ENCODE peak calls at places on chromosomes 12 and 14, in eight cellular contexts. M is osteocyte, N is activated T-helper 1 cell treated with Interleukin-2 at 50 U/mL for 16 hours, U is IMR-90, W is mammary epithelial cell, Y is Ammon's horn, F is endothelial cell, P is EH. X is an unnamed sample.

GRCh38 chr14:73723799-73724621 is 9.8 kb upstream of the PNMA1 start:
- DNase-seq in P (peak; percentile 99), M (peak; percentile 95), F (no peak), U (peak; percentile 97), N (no peak), Y (peak; percentile 39), W (peak; percentile 82), X (no peak)

GRCh38 chr14:104395276-104395675 is 184.3 kb upstream of the C14orf180 start:
- DNase-seq in M (no peak), N (no peak), Y (no peak), P (no peak), W (no peak), U (no peak), F (no peak), X (no peak)

GRCh38 chr12:109766251-109766778 is 52.7 kb downstream of the FAM222A start:
- DNase-seq in M (peak; percentile 60), N (no peak), W (no peak), U (no peak), Y (no peak), P (no peak), F (no peak), X (no peak)

GRCh38 chr14:99698642-99699041 is 14.5 kb downstream of the CYP46A1 start:
- DNase-seq in P (no peak), Y (no peak), N (no peak), M (peak; percentile 53), F (no peak), W (no peak), U (no peak), X (no peak)

GRCh38 chr12:109731806-109732205 is 18.2 kb downstream of the FAM222A start:
- DNase-seq in N (no peak), U (no peak), W (no peak), P (no peak), M (no peak), Y (no peak), F (no peak), X (no peak)

GRCh38 chr12:32549675-32550079 is 129.4 kb upstream of the DNM1L start:
- DNase-seq in M (no peak), W (no peak), U (peak; percentile 61), P (peak; percentile 94), N (no peak), F (no peak), Y (peak; percentile 70), X (no peak)

GRCh38 chr14:100979780-100980179 is 76.3 kb upstream of the RTL1 start:
- DNase-seq in Y (no peak), P (peak; percentile 80), F (no peak), U (peak; percentile 93), W (peak; percentile 75), M (no peak), N (no peak), X (no peak)

GRCh38 chr12:1852076-1852475 is 31.7 kb downstream of the LRTM2 start:
- DNase-seq in P (no peak), N (no peak), Y (no peak), W (no peak), U (no peak), M (no peak), F (no peak), X (no peak)

GRCh38 chr12:13100882-13101769 is 2.3 kb downstream of the GSG1 start:
- DNase-seq in U (peak; percentile 91), N (peak; percentile 90), Y (peak; percentile 89), W (peak; percentile 89), F (peak; percentile 97), M (peak; percentile 96), P (peak; percentile 91), X (no peak)

GRCh38 chr14:51846631-51847488 is 13.6 kb upstream of the GNG2 start:
- DNase-seq in P (peak; percentile 38), M (peak; percentile 63), U (peak; percentile 53), W (no peak), N (peak; percentile 74), Y (peak; percentile 63), F (peak; percentile 84), X (peak; percentile 91)

GRCh38 chr14:92225731-92226130 is 97.2 kb upstream of the SLC24A4 start:
- DNase-seq in P (no peak), W (no peak), Y (no peak), M (no peak), U (no peak), F (no peak), N (no peak), X (no peak)

GRCh38 chr12:52798003-52798670 is 2.2 kb upstream of the KRT3 start:
- DNase-seq in P (peak; percentile 78), F (no peak), U (peak; percentile 40), N (no peak), Y (no peak), W (peak; percentile 69), M (no peak), X (no peak)

GRCh38 chr14:70663707-70664179 is 22.0 kb downstream of the TTC9 start:
- DNase-seq in F (no peak), P (peak; percentile 84), N (no peak), W (no peak), U (peak; percentile 52), M (no peak), Y (no peak), X (no peak)

GRCh38 chr14:103372552-103373304 is 12.5 kb upstream of the MARK3 start:
- DNase-seq in U (peak; percentile 97), N (no peak), W (peak; percentile 99), M (no peak), F (no peak), Y (no peak), P (peak; percentile 93), X (peak; percentile 56)

GRCh38 chr12:122980192-122981035 is at the start of gene ARL6IP4:
- DNase-seq in W (peak; percentile 68), Y (peak; percentile 71), P (peak; percentile 71), F (peak; percentile 69), U (peak; percentile 54), N (peak; percentile 51), M (no peak), X (peak; percentile 57)

GRCh38 chr14:104694475-104694950 is 5.1 kb downstream of the INF2 start:
- DNase-seq in U (no peak), F (no peak), Y (peak; percentile 96), N (no peak), W (no peak), P (no peak), M (no peak), X (no peak)

GRCh38 chr12:107662431-107662830 is 23.2 kb upstream of the PWP1 start:
- DNase-seq in M (no peak), Y (no peak), F (no peak), N (no peak), U (no peak), W (no peak), P (no peak), X (no peak)

GRCh38 chr12:107091381-107091780 is 2.0 kb downstream of the CRY1 start:
- DNase-seq in W (peak; percentile 65), M (no peak), F (no peak), Y (no peak), N (no peak), P (peak; percentile 81), U (peak; percentile 64), X (no peak)

GRCh38 chr12:58530421-58531067 is 389.8 kb downstream of the LRIG3 start:
- DNase-seq in P (peak; percentile 79), Y (no peak), N (no peak), M (no peak), W (peak; percentile 70), U (peak; percentile 92), F (no peak), X (no peak)

GRCh38 chr12:28568709-28569108 is 378.5 kb downstream of the CCDC91 start:
- DNase-seq in U (no peak), M (no peak), P (peak; percentile 47), N (no peak), F (no peak), Y (no peak), W (no peak), X (no peak)

GRCh38 chr12:106657499-106657898 is 74.7 kb downstream of the RFX4 start:
- DNase-seq in N (no peak), M (no peak), U (no peak), F (no peak), P (no peak), W (no peak), Y (no peak), X (no peak)

GRCh38 chr14:73633115-73633514 is 11.7 kb upstream of the DNAL1 start:
- DNase-seq in F (no peak), P (no peak), Y (no peak), W (no peak), N (no peak), U (no peak), M (no peak), X (no peak)

GRCh38 chr12:69509308-69509736 is 39.1 kb downstream of the FRS2 start:
- DNase-seq in N (no peak), U (peak; percentile 46), P (peak; percentile 75), F (no peak), W (no peak), Y (no peak), M (no peak), X (no peak)

GRCh38 chr14:22255042-22255441 is 334.0 kb downstream of the DAD1 start:
- DNase-seq in M (no peak), F (no peak), U (no peak), P (no peak), N (no peak), Y (no peak), W (no peak), X (no peak)

GRCh38 chr14:98136019-98136418 is 1136.0 kb downstream of the BCL11B start:
- DNase-seq in W (no peak), Y (no peak), U (no peak), M (no peak), P (no peak), N (no peak), F (no peak), X (no peak)

GRCh38 chr12:96193725-96194571 is at the start of gene ELK3:
- DNase-seq in N (peak; percentile 56), F (peak; percentile 85), M (peak; percentile 86), W (peak; percentile 77), P (peak; percentile 82), Y (peak; percentile 45), U (peak; percentile 72), X (no peak)

GRCh38 chr12:98418357-98419075 is 96.9 kb upstream of the TMPO start:
- DNase-seq in P (peak; percentile 99), W (peak; percentile 90), F (no peak), U (peak; percentile 93), N (no peak), Y (no peak), M (peak; percentile 91), X (no peak)